ENCODE peak calls at places on chromosome 12, in five cellular contexts. N is heart right ventricle, V is MM.1S, D is heart left ventricle, Z is brain microvascular endothelial cell. K is an unnamed sample.
A peak's percentile ranks its signal among the peaks of the same experiment; 100 is the strongest.

GRCh38 chr12:53065975-53066593 is 13.1 kb downstream of the SPRYD3 start:
- DNase-seq in N (peak; percentile 82), D (peak; percentile 79), V (peak; percentile 42), Z (no peak), K (peak; percentile 36)

GRCh38 chr12:90940872-90941499 is 14.0 kb downstream of the CCER1 start:
- DNase-seq in N (no peak), D (no peak), Z (peak; percentile 31), V (peak; percentile 64), K (no peak)

GRCh38 chr12:132393991-132394949 is 64.9 kb upstream of the GALNT9 start:
- DNase-seq in Z (peak; percentile 47), V (no peak), D (no peak), N (no peak), K (no peak)

GRCh38 chr12:125069616-125070015 is 4.4 kb downstream of the AACS start:
- DNase-seq in D (no peak), V (no peak), N (no peak), Z (no peak), K (no peak)

GRCh38 chr12:117113231-117113630 is 14.0 kb upstream of the TESC start:
- DNase-seq in Z (no peak), D (no peak), N (no peak), V (no peak), K (no peak)

GRCh38 chr12:121795029-121795977 is 1.8 kb upstream of the RHOF start:
- DNase-seq in V (peak; percentile 50), N (peak; percentile 91), D (peak; percentile 85), Z (peak; percentile 73), K (peak; percentile 77)

GRCh38 chr12:131621701-131622421 is 89.0 kb upstream of the SFSWAP start:
- DNase-seq in Z (no peak), V (no peak), N (no peak), D (no peak), K (no peak)

GRCh38 chr12:85632390-85632789 is 203.8 kb downstream of the RASSF9 start:
- DNase-seq in V (no peak), N (no peak), D (no peak), Z (no peak), K (no peak)

GRCh38 chr12:67804168-67804567 is 155.6 kb downstream of the DYRK2 start:
- DNase-seq in N (no peak), D (no peak), V (peak; percentile 88), Z (no peak), K (peak; percentile 61)

GRCh38 chr12:121815221-121815620 is 11.4 kb downstream of the SETD1B start:
- DNase-seq in Z (no peak), D (no peak), V (no peak), N (no peak), K (no peak)

GRCh38 chr12:42725839-42726238 is 136.3 kb upstream of the PRICKLE1 start:
- DNase-seq in D (no peak), Z (peak; percentile 72), V (no peak), N (no peak), K (no peak)

GRCh38 chr12:67920432-67920831 is 68.8 kb upstream of the IFNG-AS1 start:
- DNase-seq in N (no peak), Z (no peak), D (no peak), V (no peak), K (no peak)

GRCh38 chr12:508795-509194 is 49.1 kb downstream of the B4GALNT3 start:
- DNase-seq in D (no peak), V (no peak), Z (no peak), N (no peak), K (no peak)

GRCh38 chr12:105672576-105672975 is 342.1 kb downstream of the C12orf75 start:
- DNase-seq in Z (no peak), D (peak; percentile 84), V (no peak), N (peak; percentile 86), K (no peak)

GRCh38 chr12:87280893-87281292 is 748.3 kb downstream of the C12orf50 start:
- DNase-seq in V (no peak), Z (no peak), D (no peak), N (no peak), K (no peak)

GRCh38 chr12:109387425-109388166 is 39.9 kb downstream of the MYO1H start:
- DNase-seq in N (no peak), Z (no peak), D (no peak), V (peak; percentile 72), K (no peak)

GRCh38 chr12:26832817-26833691 is at the start of gene ITPR2:
- DNase-seq in N (peak; percentile 96), V (peak; percentile 94), Z (peak; percentile 78), D (peak; percentile 97), K (peak; percentile 94)

GRCh38 chr12:85803231-85803630 is 33.0 kb downstream of the RASSF9 start:
- DNase-seq in N (no peak), Z (no peak), D (no peak), V (no peak), K (no peak)

GRCh38 chr12:66129934-66130266 is 650 bp downstream of the LLPH start:
- DNase-seq in N (no peak), V (no peak), D (no peak), Z (peak; percentile 11), K (no peak)

GRCh38 chr12:91577586-91578539 is 395.2 kb upstream of the DCN start:
- DNase-seq in V (peak; percentile 46), N (no peak), D (no peak), Z (no peak), K (peak; percentile 30)

GRCh38 chr12:84840356-84840755 is 72.2 kb downstream of the SLC6A15 start:
- DNase-seq in D (no peak), Z (no peak), V (no peak), N (no peak), K (no peak)

GRCh38 chr12:123479442-123480180 is 21.7 kb downstream of the SNRNP35 start:
- DNase-seq in D (no peak), Z (no peak), V (no peak), N (no peak), K (no peak)

GRCh38 chr12:79944565-79944964 is 9.7 kb upstream of the PPP1R12A start:
- DNase-seq in D (no peak), Z (no peak), N (no peak), V (no peak), K (no peak)

GRCh38 chr12:62631531-62632520 is 165.2 kb downstream of the MON2 start:
- DNase-seq in D (peak; percentile 69), V (no peak), N (peak; percentile 66), Z (peak; percentile 81), K (no peak)

GRCh38 chr12:6547987-6548386 is 7.9 kb downstream of the IFFO1 start:
- DNase-seq in V (no peak), Z (peak; percentile 78), D (no peak), N (peak; percentile 35), K (no peak)

GRCh38 chr12:123238330-123238682 is 5.1 kb downstream of the MTRFR start:
- DNase-seq in V (no peak), D (no peak), Z (no peak), N (no peak), K (no peak)

GRCh38 chr12:9256341-9256740 is 48.1 kb upstream of the PZP start:
- DNase-seq in N (no peak), D (no peak), Z (no peak), V (no peak), K (no peak)

GRCh38 chr12:124248862-124249825 is 45.7 kb upstream of the RFLNA start:
- DNase-seq in Z (no peak), V (no peak), D (no peak), N (no peak), K (no peak)

GRCh38 chr12:1691123-1692007 is 495 bp downstream of the ADIPOR2 start:
- DNase-seq in N (peak; percentile 52), V (peak; percentile 32), Z (no peak), D (peak; percentile 47), K (no peak)

GRCh38 chr12:14399871-14400270 is 34.4 kb downstream of the ATF7IP start:
- DNase-seq in D (no peak), V (no peak), N (no peak), Z (peak; percentile 39), K (no peak)

GRCh38 chr12:68856510-68856909 is 48.5 kb downstream of the MDM2 start:
- DNase-seq in D (no peak), N (no peak), Z (no peak), V (no peak), K (no peak)

GRCh38 chr12:80018119-80018518 is 81.2 kb upstream of the OTOGL start:
- DNase-seq in V (no peak), N (no peak), Z (no peak), D (no peak), K (no peak)

GRCh38 chr12:5094550-5094949 is 50.9 kb downstream of the KCNA5 start:
- DNase-seq in V (no peak), D (no peak), N (no peak), Z (no peak), K (no peak)

GRCh38 chr12:80268924-80269749 is 169.8 kb downstream of the OTOGL start:
- DNase-seq in D (no peak), V (no peak), N (no peak), Z (peak; percentile 88), K (no peak)

GRCh38 chr12:111870216-111870615 is 28.2 kb downstream of the MAPKAPK5 start:
- DNase-seq in N (no peak), V (no peak), D (no peak), Z (no peak), K (no peak)

GRCh38 chr12:111864935-111865334 is 22.9 kb downstream of the MAPKAPK5 start:
- DNase-seq in D (no peak), V (no peak), Z (no peak), N (no peak), K (no peak)

GRCh38 chr12:111867531-111867930 is 25.5 kb downstream of the MAPKAPK5 start:
- DNase-seq in Z (no peak), N (no peak), D (no peak), V (no peak), K (no peak)

GRCh38 chr12:111873113-111873512 is 31.1 kb downstream of the MAPKAPK5 start:
- DNase-seq in D (no peak), N (no peak), V (no peak), Z (no peak), K (no peak)

GRCh38 chr12:111868676-111869588 is 26.9 kb downstream of the MAPKAPK5 start:
- DNase-seq in N (no peak), D (no peak), Z (no peak), V (no peak), K (no peak)
- H3K4me3 ChIP-seq in N (no peak overlapping the region), D (no peak overlapping the region), Z (no peak overlapping the region), V (no peak overlapping the region), K (no peak overlapping the region)

GRCh38 chr12:51372021-51372420 is 19.2 kb downstream of the GALNT6 start:
- DNase-seq in Z (no peak), D (no peak), V (no peak), N (no peak), K (no peak)
- H3K27ac ChIP-seq in Z (peak overlapping the region; percentile 49), D (no peak overlapping the region), V (no peak overlapping the region), N (no peak overlapping the region), K (no peak overlapping the region)

DNA sequence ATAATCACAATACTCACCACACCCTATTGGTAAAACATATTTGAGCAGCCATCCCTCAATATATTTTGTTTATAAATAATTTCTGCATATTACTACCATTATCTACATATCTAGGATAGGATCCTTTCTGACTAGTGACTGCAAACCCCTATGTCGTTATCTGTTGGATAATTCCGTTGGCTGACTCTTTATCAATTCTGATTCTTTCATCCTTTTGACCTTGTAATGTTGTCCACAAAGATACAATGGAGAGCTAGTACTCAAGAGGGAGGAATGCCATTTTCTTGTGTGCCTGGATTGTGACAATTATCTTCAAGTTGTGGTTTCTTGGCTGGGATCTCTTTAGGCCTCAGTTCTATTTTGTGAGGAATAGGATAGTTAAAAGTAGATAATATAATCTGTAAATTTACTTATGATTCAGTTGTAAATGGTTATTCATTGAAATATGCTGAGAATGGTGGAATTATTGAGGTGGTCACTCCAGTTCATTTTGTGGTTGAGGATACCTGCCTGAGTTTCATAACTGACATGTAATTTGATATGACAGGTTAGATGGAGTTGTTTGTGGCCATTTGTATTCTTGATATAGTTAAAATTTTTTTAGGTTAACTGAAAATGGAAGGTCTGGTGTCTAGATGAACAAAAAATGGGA is 10.1 kb downstream of the CHST11 start:
- DNase-seq in N (no peak), V (peak; percentile 46), Z (no peak), D (no peak), K (no peak)
- H3K4me3 ChIP-seq in N (no peak overlapping the region), V (peak overlapping the region; percentile 7), Z (no peak overlapping the region), D (no peak overlapping the region), K (no peak overlapping the region)

GRCh38 chr12:51977320-51977753 is 25.8 kb downstream of the ACVR1B start:
- DNase-seq in V (no peak), N (no peak), D (no peak), Z (no peak), K (no peak)
- H3K27ac ChIP-seq in V (no peak overlapping the region), N (no peak overlapping the region), D (no peak overlapping the region), Z (peak overlapping the region; percentile 92), K (no peak overlapping the region)